ENCODE peak calls at places on chromosomes 12 and 14, in seven cellular contexts. One of them, this sample, is unnamed.

GRCh38 chr12:101698782-101699347 is 1.4 kb downstream of the CHPT1 start:
- DNase-seq in IMR-90: peak; percentile 12
- DNase-seq in SK-N-SH: peak; percentile 45
- DNase-seq in A549: no peak
- DNase-seq in K562: peak; percentile 35
- DNase-seq in H1: no peak
- DNase-seq in HepG2: no peak
- DNase-seq in this sample: no peak

GRCh38 chr12:24066865-24067264 is 117.4 kb upstream of the SOX5 start:
- DNase-seq in IMR-90: peak; percentile 77
- DNase-seq in SK-N-SH: no peak
- DNase-seq in A549: no peak
- DNase-seq in K562: no peak
- DNase-seq in H1: no peak
- DNase-seq in HepG2: no peak
- DNase-seq in this sample: no peak

GRCh38 chr14:23610090-23610814 is 25.9 kb upstream of the DHRS2 start:
- DNase-seq in IMR-90: no peak
- DNase-seq in SK-N-SH: no peak
- DNase-seq in A549: no peak
- DNase-seq in K562: no peak
- DNase-seq in H1: no peak
- DNase-seq in HepG2: peak; percentile 96
- DNase-seq in this sample: no peak

GRCh38 chr12:92929957-92930356 is 862 bp upstream of the EEA1 start:
- DNase-seq in IMR-90: no peak
- DNase-seq in SK-N-SH: no peak
- DNase-seq in A549: peak; percentile 7
- DNase-seq in K562: no peak
- DNase-seq in H1: no peak
- DNase-seq in HepG2: no peak
- DNase-seq in this sample: no peak

GRCh38 chr14:66910306-66910705 is 278.9 kb upstream of the GARIN2 start:
- DNase-seq in IMR-90: peak; percentile 29
- DNase-seq in SK-N-SH: no peak
- DNase-seq in A549: no peak
- DNase-seq in K562: no peak
- DNase-seq in H1: no peak
- DNase-seq in HepG2: no peak
- DNase-seq in this sample: no peak

GRCh38 chr12:41531147-41531829 is 343.2 kb downstream of the PDZRN4 start:
- DNase-seq in IMR-90: peak; percentile 4
- DNase-seq in SK-N-SH: no peak
- DNase-seq in A549: no peak
- DNase-seq in K562: no peak
- DNase-seq in H1: no peak
- DNase-seq in HepG2: no peak
- DNase-seq in this sample: no peak

GRCh38 chr14:94026173-94026885 is at the start of gene OTUB2:
- DNase-seq in IMR-90: peak; percentile 98
- DNase-seq in SK-N-SH: peak; percentile 100
- DNase-seq in A549: peak; percentile 99
- DNase-seq in K562: peak; percentile 99
- DNase-seq in H1: peak; percentile 98
- DNase-seq in HepG2: peak; percentile 97
- DNase-seq in this sample: peak; percentile 93

GRCh38 chr12:15276088-15276698 is 46.1 kb upstream of the PTPRO start:
- DNase-seq in IMR-90: peak; percentile 29
- DNase-seq in SK-N-SH: peak; percentile 46
- DNase-seq in A549: peak; percentile 48
- DNase-seq in K562: peak; percentile 13
- DNase-seq in H1: no peak
- DNase-seq in HepG2: peak; percentile 11
- DNase-seq in this sample: no peak

GRCh38 chr14:99755068-99755405 is 38.2 kb upstream of the EML1 start:
- DNase-seq in IMR-90: no peak
- DNase-seq in SK-N-SH: no peak
- DNase-seq in A549: no peak
- DNase-seq in K562: no peak
- DNase-seq in H1: no peak
- DNase-seq in HepG2: no peak
- DNase-seq in this sample: no peak

GRCh38 chr12:31238764-31239387 is 87.1 kb downstream of the SINHCAF start:
- DNase-seq in IMR-90: peak; percentile 50
- DNase-seq in SK-N-SH: peak; percentile 76
- DNase-seq in A549: peak; percentile 67
- DNase-seq in K562: peak; percentile 63
- DNase-seq in H1: peak; percentile 78
- DNase-seq in HepG2: peak; percentile 58
- DNase-seq in this sample: peak; percentile 23

GRCh38 chr12:25347716-25348261 is 97.1 kb upstream of the KRAS start:
- DNase-seq in IMR-90: no peak
- DNase-seq in SK-N-SH: no peak
- DNase-seq in A549: peak; percentile 75
- DNase-seq in K562: no peak
- DNase-seq in H1: no peak
- DNase-seq in HepG2: no peak
- DNase-seq in this sample: no peak

GRCh38 chr14:96735509-96735908 is 61.7 kb upstream of the VRK1 start:
- DNase-seq in IMR-90: no peak
- DNase-seq in SK-N-SH: peak; percentile 42
- DNase-seq in A549: no peak
- DNase-seq in K562: no peak
- DNase-seq in H1: no peak
- DNase-seq in HepG2: no peak
- DNase-seq in this sample: no peak

GRCh38 chr14:21874167-21874566 is 200.5 kb upstream of the OR4E1 start:
- DNase-seq in IMR-90: no peak
- DNase-seq in SK-N-SH: no peak
- DNase-seq in A549: no peak
- DNase-seq in K562: no peak
- DNase-seq in H1: no peak
- DNase-seq in HepG2: no peak
- DNase-seq in this sample: no peak

GRCh38 chr12:111211910-111212757 is 156.8 kb downstream of the PHETA1 start:
- DNase-seq in IMR-90: no peak
- DNase-seq in SK-N-SH: no peak
- DNase-seq in A549: no peak
- DNase-seq in K562: peak; percentile 55
- DNase-seq in H1: peak; percentile 77
- DNase-seq in HepG2: no peak
- DNase-seq in this sample: no peak

GRCh38 chr14:105117257-105117646 is 51.3 kb downstream of the JAG2 start:
- DNase-seq in IMR-90: no peak
- DNase-seq in SK-N-SH: no peak
- DNase-seq in A549: no peak
- DNase-seq in K562: no peak
- DNase-seq in H1: no peak
- DNase-seq in HepG2: no peak
- DNase-seq in this sample: no peak

GRCh38 chr14:103867523-103867953 is 20.2 kb upstream of the PPP1R13B start:
- DNase-seq in IMR-90: no peak
- DNase-seq in SK-N-SH: peak; percentile 45
- DNase-seq in A549: no peak
- DNase-seq in K562: no peak
- DNase-seq in H1: peak; percentile 50
- DNase-seq in HepG2: no peak
- DNase-seq in this sample: no peak

GRCh38 chr12:127270193-127270592 is 996.8 kb upstream of the TMEM132C start:
- DNase-seq in IMR-90: peak; percentile 50
- DNase-seq in SK-N-SH: no peak
- DNase-seq in A549: peak; percentile 16
- DNase-seq in K562: no peak
- DNase-seq in H1: no peak
- DNase-seq in HepG2: no peak
- DNase-seq in this sample: no peak

GRCh38 chr14:84584526-84584925 is 945.4 kb upstream of the FLRT2 start:
- DNase-seq in IMR-90: no peak
- DNase-seq in SK-N-SH: no peak
- DNase-seq in A549: no peak
- DNase-seq in K562: no peak
- DNase-seq in H1: no peak
- DNase-seq in HepG2: no peak
- DNase-seq in this sample: no peak

GRCh38 chr14:104268725-104269436 is 130.5 kb downstream of the KIF26A start:
- DNase-seq in IMR-90: no peak
- DNase-seq in SK-N-SH: no peak
- DNase-seq in A549: no peak
- DNase-seq in K562: no peak
- DNase-seq in H1: peak; percentile 45
- DNase-seq in HepG2: no peak
- DNase-seq in this sample: no peak

GRCh38 chr12:52964556-52965336 is 15.8 kb downstream of the KRT18 start:
- DNase-seq in IMR-90: no peak
- DNase-seq in SK-N-SH: no peak
- DNase-seq in A549: peak; percentile 39
- DNase-seq in K562: no peak
- DNase-seq in H1: no peak
- DNase-seq in HepG2: no peak
- DNase-seq in this sample: no peak

GRCh38 chr14:55914771-55915170 is 203.4 kb upstream of the PELI2 start:
- DNase-seq in IMR-90: peak; percentile 4
- DNase-seq in SK-N-SH: no peak
- DNase-seq in A549: no peak
- DNase-seq in K562: no peak
- DNase-seq in H1: no peak
- DNase-seq in HepG2: no peak
- DNase-seq in this sample: no peak

GRCh38 chr12:59678759-59679411 is 83.1 kb downstream of the SLC16A7 start:
- DNase-seq in IMR-90: no peak
- DNase-seq in SK-N-SH: no peak
- DNase-seq in A549: no peak
- DNase-seq in K562: no peak
- DNase-seq in H1: no peak
- DNase-seq in HepG2: no peak
- DNase-seq in this sample: no peak

GRCh38 chr14:34231626-34232025 is 230.4 kb downstream of the SPTSSA start:
- DNase-seq in IMR-90: no peak
- DNase-seq in SK-N-SH: no peak
- DNase-seq in A549: no peak
- DNase-seq in K562: no peak
- DNase-seq in H1: no peak
- DNase-seq in HepG2: no peak
- DNase-seq in this sample: no peak

GRCh38 chr14:68865542-68865941 is 72.7 kb upstream of the ZFP36L1 start:
- DNase-seq in IMR-90: no peak
- DNase-seq in SK-N-SH: no peak
- DNase-seq in A549: no peak
- DNase-seq in K562: no peak
- DNase-seq in H1: no peak
- DNase-seq in HepG2: no peak
- DNase-seq in this sample: no peak

GRCh38 chr12:72189266-72189665 is 82.9 kb upstream of the TRHDE start:
- DNase-seq in IMR-90: no peak
- DNase-seq in SK-N-SH: no peak
- DNase-seq in A549: no peak
- DNase-seq in K562: no peak
- DNase-seq in H1: no peak
- DNase-seq in HepG2: no peak
- DNase-seq in this sample: no peak

GRCh38 chr14:35279369-35279768 is 12.8 kb upstream of the PSMA6 start:
- DNase-seq in IMR-90: no peak
- DNase-seq in SK-N-SH: no peak
- DNase-seq in A549: no peak
- DNase-seq in K562: no peak
- DNase-seq in H1: no peak
- DNase-seq in HepG2: no peak
- DNase-seq in this sample: no peak

DNA sequence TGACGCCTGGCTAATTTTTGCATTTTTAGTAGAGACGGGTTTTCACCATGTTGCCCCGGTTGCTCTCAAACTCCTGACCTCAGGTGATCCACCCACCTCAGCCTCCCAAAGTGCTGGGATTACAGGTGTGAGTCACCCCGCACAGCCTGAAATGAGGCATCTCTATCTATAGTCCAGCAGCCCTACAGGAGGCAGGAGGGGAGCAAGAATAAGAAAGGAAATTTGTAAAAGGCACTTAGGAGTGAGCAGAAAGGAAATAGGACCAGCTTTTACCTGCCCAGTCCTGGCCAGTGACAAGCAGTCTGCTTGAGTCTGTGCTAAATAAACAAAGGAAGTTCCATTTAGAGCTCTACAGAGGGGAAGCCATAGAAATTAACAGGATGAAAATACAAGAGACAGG is 15.0 kb upstream of the PSMA6 start:
- DNase-seq in IMR-90: no peak
- DNase-seq in SK-N-SH: no peak
- DNase-seq in A549: no peak
- DNase-seq in K562: no peak
- DNase-seq in H1: no peak
- DNase-seq in HepG2: no peak
- DNase-seq in this sample: no peak
- TF ChIP-seq RFX5 in IMR-90: no peak
- TF ChIP-seq RFX5 in SK-N-SH: no peak
- TF ChIP-seq RFX5 in A549: no peak
- TF ChIP-seq RFX5 in K562: no peak
- TF ChIP-seq RFX5 in H1: no peak
- TF ChIP-seq RFX5 in HepG2: no peak
- TF ChIP-seq RFX5 in this sample: no peak

GRCh38 chr12:75825686-75826085 is 205.9 kb downstream of the PHLDA1 start:
- DNase-seq in IMR-90: peak; percentile 86
- DNase-seq in SK-N-SH: no peak
- DNase-seq in A549: no peak
- DNase-seq in K562: no peak
- DNase-seq in H1: no peak
- DNase-seq in HepG2: no peak
- DNase-seq in this sample: no peak
- TF ChIP-seq RFX5 in IMR-90: no peak
- TF ChIP-seq RFX5 in SK-N-SH: no peak
- TF ChIP-seq RFX5 in A549: no peak
- TF ChIP-seq RFX5 in K562: no peak
- TF ChIP-seq RFX5 in H1: no peak
- TF ChIP-seq RFX5 in HepG2: no peak
- TF ChIP-seq RFX5 in this sample: no peak

GRCh38 chr12:63445266-63445665 is 223.0 kb downstream of the DPY19L2 start:
- DNase-seq in IMR-90: no peak
- DNase-seq in SK-N-SH: no peak
- DNase-seq in A549: no peak
- DNase-seq in K562: no peak
- DNase-seq in H1: no peak
- DNase-seq in HepG2: no peak
- DNase-seq in this sample: no peak

DNA sequence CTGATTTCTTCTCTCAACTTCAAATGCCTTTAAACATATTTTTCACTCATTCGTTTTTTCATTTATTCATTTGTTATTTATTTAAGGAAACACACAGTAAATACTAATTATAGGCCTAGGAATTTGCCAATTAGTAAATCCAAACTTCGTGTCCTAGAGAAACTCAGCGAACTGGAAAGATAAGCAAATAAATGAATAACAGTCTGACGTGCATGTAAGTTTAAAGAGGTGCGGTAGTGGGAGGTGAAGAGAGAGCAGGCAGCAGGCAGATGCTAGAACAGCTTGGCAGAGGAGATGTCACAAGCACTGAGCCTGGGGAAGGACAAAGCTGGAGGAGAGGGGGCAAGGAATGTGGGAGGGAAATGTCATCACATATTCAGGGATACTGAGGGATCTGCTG is 228.2 kb downstream of the DPY19L2 start:
- DNase-seq in IMR-90: no peak
- DNase-seq in SK-N-SH: no peak
- DNase-seq in A549: no peak
- DNase-seq in K562: no peak
- DNase-seq in H1: no peak
- DNase-seq in HepG2: no peak
- DNase-seq in this sample: no peak
- TF ChIP-seq RFX5 in IMR-90: no peak
- TF ChIP-seq RFX5 in SK-N-SH: no peak
- TF ChIP-seq RFX5 in A549: no peak
- TF ChIP-seq RFX5 in K562: no peak
- TF ChIP-seq RFX5 in H1: no peak
- TF ChIP-seq RFX5 in HepG2: no peak
- TF ChIP-seq RFX5 in this sample: no peak

GRCh38 chr14:71855399-71856036 is 76.7 kb upstream of the RGS6 start:
- DNase-seq in IMR-90: peak; percentile 68
- DNase-seq in SK-N-SH: peak; percentile 65
- DNase-seq in A549: peak; percentile 64
- DNase-seq in K562: peak; percentile 54
- DNase-seq in H1: peak; percentile 92
- DNase-seq in HepG2: peak; percentile 49
- DNase-seq in this sample: peak; percentile 31
- TF ChIP-seq RFX5 in IMR-90: no peak
- TF ChIP-seq RFX5 in SK-N-SH: no peak
- TF ChIP-seq RFX5 in A549: no peak
- TF ChIP-seq RFX5 in K562: no peak
- TF ChIP-seq RFX5 in H1: no peak
- TF ChIP-seq RFX5 in HepG2: no peak
- TF ChIP-seq RFX5 in this sample: peak; percentile 28